ENCODE peak calls at places on chromosomes 16 and 17, in eight cellular contexts. F, X, R, N, G, V, B and E are unnamed samples.

GRCh38 chr17:35816723-35817122 is 7.4 kb downstream of the TAF15 start:
- DNase-seq in F (no peak), X (no peak), R (no peak), N (no peak), G (no peak), V (no peak), B (no peak), E (no peak)

GRCh38 chr16:5865231-5865630 is 767.6 kb upstream of the EEF2KMT start:
- DNase-seq in F (no peak), X (no peak), R (no peak), N (no peak), G (no peak), V (no peak), B (no peak), E (no peak)

GRCh38 chr16:25269879-25270278 is 12.2 kb upstream of the ZKSCAN2 start:
- DNase-seq in F (no peak), X (no peak), R (no peak), N (no peak), G (no peak), V (no peak), B (no peak), E (no peak)

GRCh38 chr17:64662774-64663367 is 764 bp upstream of the SMURF2 start:
- DNase-seq in F (no peak), X (peak), R (no peak), N (no peak), G (no peak), V (no peak), B (no peak), E (no peak)

GRCh38 chr17:67393809-67394418 is 16.8 kb downstream of the PITPNC1 start:
- DNase-seq in F (no peak), X (no peak), R (no peak), N (no peak), G (no peak), V (no peak), B (no peak), E (no peak)

GRCh38 chr17:66372182-66372581 is 69.8 kb downstream of the PRKCA start:
- DNase-seq in F (no peak), X (no peak), R (no peak), N (no peak), G (no peak), V (no peak), B (no peak), E (no peak)

GRCh38 chr17:37610971-37611370 is 1.8 kb upstream of the SYNRG start:
- DNase-seq in F (no peak), X (no peak), R (no peak), N (peak), G (no peak), V (no peak), B (no peak), E (no peak)

GRCh38 chr17:44787271-44787940 is 28.6 kb downstream of the ADAM11 start:
- DNase-seq in F (no peak), X (peak), R (no peak), N (peak), G (no peak), V (no peak), B (no peak), E (peak)

GRCh38 chr17:77465358-77466041 is 324.7 kb downstream of the SEC14L1 start:
- DNase-seq in F (peak), X (peak), R (peak), N (peak), G (peak), V (peak), B (no peak), E (peak)

GRCh38 chr17:64003526-64004121 is 5.5 kb downstream of the PRR29 start:
- DNase-seq in F (no peak), X (peak), R (peak), N (no peak), G (no peak), V (no peak), B (no peak), E (no peak)

GRCh38 chr16:29757950-29758466 is 12.2 kb upstream of the C16orf54 start:
- DNase-seq in F (no peak), X (no peak), R (no peak), N (peak), G (no peak), V (no peak), B (no peak), E (no peak)

GRCh38 chr17:42485680-42486079 is 27.0 kb downstream of the ATP6V0A1 start:
- DNase-seq in F (no peak), X (no peak), R (no peak), N (no peak), G (no peak), V (no peak), B (no peak), E (no peak)

GRCh38 chr17:30720013-30720471 is 104.5 kb downstream of the CRLF3 start:
- DNase-seq in F (no peak), X (peak), R (no peak), N (no peak), G (peak), V (peak), B (no peak), E (peak)